ENCODE peak calls at places on chromosomes 13 and 19, in six cellular contexts. R, K, P, Q, X and J are unnamed samples.

GRCh38 chr19:50417850-50418185 is 920 bp upstream of the SPIB start:
- DNase-seq in K (no peak), P (no peak), X (no peak), Q (no peak), R (no peak), J (no peak)

GRCh38 chr13:74320282-74320681 is 186.1 kb upstream of the KLF12 start:
- DNase-seq in X (no peak), R (no peak), K (no peak), P (no peak), Q (no peak), J (no peak)

GRCh38 chr13:88637935-88638334 is 966.8 kb downstream of the SLITRK5 start:
- DNase-seq in P (no peak), Q (no peak), R (no peak), K (no peak), X (no peak), J (no peak)

GRCh38 chr19:41951686-41952172 is 7.4 kb downstream of the RABAC1 start:
- DNase-seq in K (peak; percentile 79), X (peak; percentile 81), P (peak; percentile 16), R (peak; percentile 43), Q (peak; percentile 74), J (peak; percentile 89)

GRCh38 chr13:21800847-21801616 is 130.2 kb downstream of the FGF9 start:
- DNase-seq in R (no peak), Q (no peak), K (no peak), P (no peak), X (no peak), J (no peak)

GRCh38 chr19:46963093-46963734 is 56.4 kb upstream of the NPAS1 start:
- DNase-seq in X (no peak), R (no peak), K (no peak), P (no peak), Q (no peak), J (no peak)

GRCh38 chr13:112069727-112070300 is 2.9 kb downstream of the SOX1 start:
- DNase-seq in X (no peak), Q (no peak), P (no peak), K (no peak), R (no peak), J (no peak)

GRCh38 chr19:46611791-46612190 is 10.7 kb downstream of the CALM3 start:
- DNase-seq in P (no peak), X (no peak), K (no peak), R (no peak), Q (no peak), J (no peak)